ENCODE peak calls at places on chromosomes 7 and 10, in four cellular contexts. I is IMR-90, E is H9, A is neuronal stem cell. J is an unnamed sample.
A peak's percentile ranks its signal among the peaks of the same experiment; 100 is the strongest.

GRCh38 chr7:8037151-8037550 is 68.6 kb downstream of the GLCCI1 start:
- DNase-seq in I (no peak), E (no peak), A (no peak), J (peak; percentile 9)

GRCh38 chr7:102912742-102913141 is at the start of gene LRRC17:
- DNase-seq in I (peak; percentile 97), E (no peak), A (no peak), J (no peak)

GRCh38 chr10:49173848-49174247 is 14.3 kb downstream of the TMEM273 start:
- DNase-seq in I (no peak), E (no peak), A (no peak), J (no peak)

GRCh38 chr10:28328346-28328745 is 25.5 kb upstream of the MPP7 start:
- DNase-seq in I (peak; percentile 42), E (no peak), A (no peak), J (no peak)

GRCh38 chr10:131031346-131031745 is 280.2 kb downstream of the TCERG1L start:
- DNase-seq in I (no peak), E (no peak), A (no peak), J (no peak)

GRCh38 chr10:114967071-114967470 is 29.1 kb downstream of the TRUB1 start:
- DNase-seq in I (peak; percentile 72), E (no peak), A (no peak), J (peak; percentile 12)

GRCh38 chr7:12942599-12942998 is 255.2 kb downstream of the ARL4A start:
- DNase-seq in I (no peak), E (no peak), A (no peak), J (no peak)

GRCh38 chr7:44575054-44575453 is 1.3 kb upstream of the DDX56 start:
- DNase-seq in I (no peak), E (no peak), A (no peak), J (no peak)

GRCh38 chr10:103493911-103494877 is 689 bp downstream of the NEURL1 start:
- DNase-seq in I (no peak), E (no peak), A (no peak), J (no peak)

GRCh38 chr10:117666131-117666530 is 123.6 kb downstream of the EMX2 start:
- DNase-seq in I (no peak), E (no peak), A (no peak), J (no peak)

GRCh38 chr7:116801092-116801710 is 61.2 kb upstream of the CAPZA2 start:
- DNase-seq in I (peak; percentile 87), E (no peak), A (no peak), J (no peak)

GRCh38 chr10:63713191-63714144 is 192.3 kb downstream of the REEP3 start:
- DNase-seq in I (peak; percentile 59), E (peak; percentile 96), A (peak; percentile 20), J (peak; percentile 98)

GRCh38 chr7:67006966-67007365 is 10.3 kb downstream of the TYW1 start:
- DNase-seq in I (no peak), E (no peak), A (no peak), J (no peak)

GRCh38 chr10:119270893-119271361 is 63.6 kb downstream of the GRK5 start:
- DNase-seq in I (peak; percentile 51), E (no peak), A (no peak), J (no peak)

GRCh38 chr10:75097666-75098285 is 13.7 kb upstream of the SAMD8 start:
- DNase-seq in I (peak; percentile 26), E (peak; percentile 55), A (no peak), J (peak; percentile 67)

GRCh38 chr7:136053689-136054485 is 76.7 kb upstream of the MTPN start:
- DNase-seq in I (no peak), E (no peak), A (no peak), J (no peak)

GRCh38 chr10:107163904-107164861 is at the start of gene SORCS1:
- DNase-seq in I (no peak), E (peak; percentile 60), A (peak; percentile 68), J (peak; percentile 59)

GRCh38 chr7:17234398-17235021 is 63.9 kb upstream of the AHR start:
- DNase-seq in I (peak; percentile 95), E (no peak), A (no peak), J (peak; percentile 58)

GRCh38 chr7:86933295-86933845 is 126.1 kb downstream of the ELAPOR2 start:
- DNase-seq in I (no peak), E (no peak), A (no peak), J (peak; percentile 69)

GRCh38 chr10:124014416-124015154 is 78.8 kb downstream of the CHST15 start:
- DNase-seq in I (no peak), E (no peak), A (no peak), J (no peak)

GRCh38 chr10:92219516-92219915 is 71.4 kb downstream of the CPEB3 start:
- DNase-seq in I (no peak), E (no peak), A (no peak), J (no peak)

GRCh38 chr7:127865466-127865865 is 165.8 kb downstream of the LRRC4 start:
- DNase-seq in I (peak; percentile 72), E (no peak), A (no peak), J (peak; percentile 37)

GRCh38 chr10:100744136-100744979 is 1.0 kb upstream of the PAX2 start:
- DNase-seq in I (no peak), E (no peak), A (no peak), J (peak; percentile 69)

GRCh38 chr7:137847418-137848050 is 760 bp upstream of the DGKI start:
- DNase-seq in I (no peak), E (peak; percentile 50), A (no peak), J (peak; percentile 48)

GRCh38 chr7:137844690-137845425 is 1.9 kb downstream of the DGKI start:
- DNase-seq in I (no peak), E (no peak), A (no peak), J (no peak)

GRCh38 chr7:137846588-137847417 is at the start of gene DGKI:
- DNase-seq in I (no peak), E (peak; percentile 51), A (peak; percentile 57), J (peak; percentile 64)

GRCh38 chr7:137850586-137850985 is 3.8 kb upstream of the DGKI start:
- DNase-seq in I (peak; percentile 71), E (no peak), A (no peak), J (no peak)

DNA sequence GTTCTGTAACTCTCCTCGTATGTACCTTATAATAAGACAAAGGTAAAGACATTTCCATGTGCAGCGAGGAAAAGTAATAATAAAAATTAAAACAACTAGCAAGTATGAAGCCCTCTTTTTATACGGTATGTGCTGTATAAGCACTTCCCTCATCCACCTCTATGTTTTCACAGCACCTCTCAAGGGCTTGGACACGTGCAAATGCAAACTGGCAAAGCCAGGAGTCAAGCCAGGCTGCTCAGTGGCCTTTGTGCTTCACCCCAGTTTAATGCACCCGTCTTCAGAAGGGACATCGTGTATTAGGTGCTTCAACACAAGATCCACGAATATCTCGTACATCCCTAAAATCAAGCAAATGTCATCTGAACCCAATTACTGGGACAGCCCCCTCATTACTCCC is 1.3 kb upstream of the DGKI start:
- DNase-seq in I (no peak), E (no peak), A (no peak), J (no peak)
- H3K27me3 ChIP-seq in I (no peaks in the 10 kb centered on the region), E (peaks cover 29% of the 10 kb centered on the region), A (peaks cover 19% of the 10 kb centered on the region), J (peaks cover 11% of the 10 kb centered on the region)

GRCh38 chr7:9778367-9778766 is 1195.3 kb upstream of the PHF14 start:
- DNase-seq in I (no peak), E (no peak), A (no peak), J (no peak)

GRCh38 chr7:9776900-9777299 is 1196.8 kb upstream of the PHF14 start:
- DNase-seq in I (no peak), E (no peak), A (peak; percentile 5), J (peak; percentile 23)
- H4K8ac ChIP-seq in I (no peak overlapping the region), E (no peak overlapping the region), A (no peak overlapping the region), J (no peak overlapping the region)

GRCh38 chr7:95531605-95532004 is 45.9 kb downstream of the ASB4 start:
- DNase-seq in I (no peak), E (no peak), A (no peak), J (no peak)

GRCh38 chr7:95535647-95536046 is 49.9 kb downstream of the ASB4 start:
- DNase-seq in I (no peak), E (no peak), A (no peak), J (no peak)

GRCh38 chr7:95536656-95537311 is 51.0 kb downstream of the ASB4 start:
- DNase-seq in I (no peak), E (no peak), A (no peak), J (no peak)

GRCh38 chr7:95537483-95537882 is 51.7 kb downstream of the ASB4 start:
- DNase-seq in I (no peak), E (no peak), A (no peak), J (no peak)

GRCh38 chr7:95534796-95535195 is 49.1 kb downstream of the ASB4 start:
- DNase-seq in I (no peak), E (no peak), A (no peak), J (no peak)
- H3K27me3 ChIP-seq in I (peaks cover 17% of the 10 kb centered on the region), E (no peaks in the 10 kb centered on the region), A (no peaks in the 10 kb centered on the region), J (no peaks in the 10 kb centered on the region)

GRCh38 chr10:79436850-79437103 is 8.6 kb downstream of the ZCCHC24 start:
- DNase-seq in I (no peak), E (no peak), A (no peak), J (no peak)
- H4K8ac ChIP-seq in I (no peak overlapping the region), E (no peak overlapping the region), A (no peak overlapping the region), J (no peak overlapping the region)

J was measured in mesendoderm.